ENCODE peak calls at places on chromosomes 6 and 20, in ten cellular contexts. A is fibroblast of lung; B is BJ; Q is OCI-LY7; P is AG09319; R is nephron progenitor cell; M is CD4-positive, alpha-beta T cell; H is endodermal cell; J is mammary epithelial cell; N is endothelial cell. I is an unnamed sample.

GRCh38 chr20:57392512-57393271 is 1.5 kb downstream of the RBM38 start:
- DNase-seq in R (no peak), P (no peak), H (no peak), A (no peak), M (peak), J (no peak), Q (peak), B (no peak), N (no peak), I (peak)

GRCh38 chr6:156651438-156651837 is 125.7 kb upstream of the ARID1B start:
- DNase-seq in R (no peak), B (no peak), N (no peak), Q (no peak), A (no peak), J (no peak), H (no peak), M (no peak), P (no peak), I (no peak)

GRCh38 chr6:16375828-16376227 is 137.4 kb downstream of the GMPR start:
- DNase-seq in B (no peak), P (no peak), R (no peak), J (no peak), H (no peak), N (no peak), M (no peak), A (no peak), Q (no peak), I (no peak)

GRCh38 chr20:21575981-21576740 is 62.3 kb upstream of the NKX2-2 start:
- DNase-seq in R (no peak), Q (no peak), M (no peak), A (no peak), H (no peak), B (no peak), P (no peak), N (no peak), J (no peak), I (no peak)

GRCh38 chr6:15897063-15897934 is 231.6 kb upstream of the MYLIP start:
- DNase-seq in B (no peak), J (peak), R (no peak), A (peak), Q (no peak), N (no peak), M (no peak), H (no peak), P (no peak), I (no peak)

GRCh38 chr6:21856096-21856825 is 262.7 kb downstream of the SOX4 start:
- DNase-seq in N (no peak), R (no peak), P (peak), H (no peak), B (peak), Q (no peak), A (peak), M (no peak), J (peak), I (no peak)

GRCh38 chr6:150352321-150353296 is 16.2 kb upstream of the IYD start:
- DNase-seq in P (no peak), A (peak), H (no peak), R (no peak), J (peak), N (no peak), M (no peak), Q (no peak), B (peak), I (no peak)

GRCh38 chr20:50982372-50982771 is 23.8 kb downstream of the MOCS3 start:
- DNase-seq in P (peak), Q (no peak), H (no peak), M (no peak), B (peak), J (peak), A (peak), N (no peak), R (no peak), I (no peak)

GRCh38 chr6:125918230-125918629 is 38.3 kb upstream of the HINT3 start:
- DNase-seq in A (no peak), Q (no peak), R (no peak), M (no peak), H (no peak), P (no peak), B (no peak), N (no peak), J (no peak), I (no peak)

GRCh38 chr6:71419954-71420692 is 131.5 kb downstream of the OGFRL1 start:
- DNase-seq in A (peak), M (no peak), N (peak), H (no peak), P (no peak), Q (no peak), B (no peak), R (peak), J (no peak), I (peak)

GRCh38 chr20:32029561-32029960 is 19.3 kb downstream of the CCM2L start:
- DNase-seq in H (no peak), Q (no peak), R (no peak), A (no peak), P (no peak), J (no peak), B (no peak), N (no peak), M (no peak), I (no peak)

GRCh38 chr20:23227274-23227673 is 123.3 kb upstream of the NXT1 start:
- DNase-seq in R (no peak), M (no peak), Q (no peak), B (no peak), H (no peak), A (no peak), N (no peak), J (no peak), P (no peak), I (no peak)
- TF ChIP-seq CTCF in R (no peak), M (no peak), Q (no peak), B (no peak), H (no peak), A (no peak), N (no peak), J (no peak), P (no peak), I (no peak)

GRCh38 chr6:113488061-113488460 is 369.1 kb upstream of the MARCKS start:
- DNase-seq in P (no peak), B (no peak), H (no peak), A (no peak), Q (no peak), N (no peak), J (no peak), M (no peak), R (no peak), I (no peak)
- TF ChIP-seq CTCF in P (no peak), B (no peak), H (no peak), A (no peak), Q (no peak), N (no peak), J (peak), M (no peak), R (no peak), I (no peak)

GRCh38 chr20:25397081-25397480 is 6.4 kb upstream of the ABHD12 start:
- DNase-seq in N (no peak), H (no peak), J (no peak), A (no peak), M (no peak), Q (no peak), R (no peak), B (no peak), P (no peak), I (no peak)

GRCh38 chr20:25397827-25398226 is 7.2 kb upstream of the ABHD12 start:
- DNase-seq in Q (no peak), B (no peak), J (peak), A (no peak), R (no peak), M (no peak), H (no peak), P (no peak), N (no peak), I (no peak)

GRCh38 chr20:25402583-25402982 is 4.9 kb upstream of the GINS1 start:
- DNase-seq in P (no peak), R (no peak), Q (peak), H (peak), A (peak), J (no peak), M (no peak), B (no peak), N (no peak), I (no peak)

GRCh38 chr20:25398363-25399037 is 7.9 kb upstream of the ABHD12 start:
- DNase-seq in J (no peak), P (no peak), A (no peak), M (no peak), N (no peak), R (peak), Q (no peak), B (no peak), H (no peak), I (no peak)

GRCh38 chr20:25399038-25399430 is 8.4 kb upstream of the ABHD12 start:
- DNase-seq in A (peak), J (peak), N (peak), Q (peak), P (no peak), B (peak), M (no peak), H (peak), R (no peak), I (no peak)
- TF ChIP-seq CTCF in A (peak), J (peak), N (peak), Q (peak), P (peak), B (peak), M (peak), H (peak), R (peak), I (peak)

GRCh38 chr6:2852921-2853322 is 11.3 kb upstream of the SERPINB1 start:
- DNase-seq in B (no peak), M (no peak), R (no peak), N (no peak), P (no peak), H (no peak), Q (no peak), A (no peak), J (no peak), I (no peak)

GRCh38 chr6:2853766-2854393 is 12.2 kb upstream of the SERPINB1 start:
- DNase-seq in M (peak), J (peak), A (peak), Q (peak), H (peak), P (peak), R (peak), N (no peak), B (no peak), I (no peak)

GRCh38 chr6:2852514-2852855 is 10.8 kb upstream of the SERPINB1 start:
- DNase-seq in N (no peak), R (no peak), M (no peak), P (no peak), Q (no peak), J (no peak), A (no peak), B (no peak), H (no peak), I (no peak)

GRCh38 chr6:2855061-2855519 is 13.4 kb upstream of the SERPINB1 start:
- DNase-seq in M (no peak), H (no peak), Q (no peak), N (no peak), J (no peak), P (no peak), B (no peak), R (no peak), A (no peak), I (no peak)

DNA sequence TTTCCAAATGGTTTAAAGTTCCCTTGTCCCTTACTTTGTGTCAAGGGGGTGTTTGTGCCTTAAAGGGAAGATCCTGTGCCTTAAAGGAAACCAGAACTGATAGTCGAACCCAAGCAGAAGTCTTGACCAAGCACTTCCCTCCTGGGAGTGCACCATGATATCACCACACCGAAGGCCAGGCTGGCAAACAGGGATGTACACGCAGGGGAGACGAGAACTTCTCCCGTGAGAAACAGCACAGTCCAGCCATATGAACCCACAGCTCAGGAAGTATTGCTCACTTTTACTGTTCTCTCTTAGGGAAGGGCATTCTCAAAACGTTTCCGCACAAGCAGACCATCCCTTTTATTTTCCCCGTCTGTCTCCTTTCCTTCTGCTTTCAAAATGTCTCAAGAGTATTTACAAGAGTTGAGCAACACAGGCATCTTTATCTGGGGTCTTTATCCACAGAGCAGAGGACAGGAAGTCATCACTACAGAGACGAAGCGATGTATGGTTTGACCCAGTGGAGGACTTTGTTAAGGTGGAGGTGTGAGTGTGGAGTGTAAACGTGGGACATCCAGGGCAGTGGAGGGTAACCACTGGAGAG is 12.8 kb upstream of the SERPINB1 start:
- DNase-seq in B (no peak), H (peak), R (no peak), P (no peak), A (no peak), N (no peak), J (no peak), Q (no peak), M (no peak), I (no peak)
- TF ChIP-seq CTCF in B (no peak), H (no peak), R (no peak), P (no peak), A (no peak), N (no peak), J (no peak), Q (peak), M (no peak), I (no peak)

GRCh38 chr6:25746968-25747367 is 7.6 kb upstream of the SLC17A4 start:
- DNase-seq in J (no peak), M (no peak), R (no peak), P (no peak), B (no peak), N (no peak), H (no peak), Q (no peak), A (no peak), I (no peak)
- TF ChIP-seq CTCF in J (no peak), M (no peak), R (no peak), P (no peak), B (no peak), N (no peak), H (peak), Q (peak), A (no peak), I (no peak)

DNA sequence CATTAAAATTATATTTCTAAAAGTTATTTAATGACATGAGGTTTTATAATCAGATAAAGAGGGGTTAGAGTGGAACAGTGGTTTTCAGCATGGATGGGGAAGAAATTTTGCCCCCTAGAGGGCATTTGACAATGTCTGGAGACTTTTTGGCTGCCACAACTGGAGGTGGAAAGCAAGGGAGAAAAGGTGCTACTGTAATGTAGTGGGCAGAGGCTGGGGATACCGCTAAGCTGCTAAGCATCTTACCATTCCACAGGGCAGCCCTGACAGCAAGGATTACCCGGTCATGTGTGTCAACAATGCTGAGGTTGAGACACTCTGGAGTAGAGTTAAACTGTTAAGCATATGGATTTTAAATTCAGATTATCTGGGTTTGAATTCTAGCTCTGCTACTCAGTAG is 52.9 kb upstream of the FABP7 start:
- DNase-seq in N (peak), M (no peak), R (peak), Q (no peak), H (peak), P (no peak), B (no peak), J (peak), A (peak), I (no peak)
- TF ChIP-seq CTCF in N (peak), M (peak), R (peak), Q (peak), H (peak), P (peak), B (peak), J (peak), A (peak), I (no peak)

GRCh38 chr20:48827880-48828733 is at the start of gene PREX1:
- DNase-seq in P (peak), Q (peak), R (peak), N (peak), B (no peak), M (peak), H (peak), A (peak), J (peak), I (peak)
- TF ChIP-seq CTCF in P (no peak), Q (peak), R (no peak), N (no peak), B (no peak), M (no peak), H (no peak), A (no peak), J (no peak), I (no peak)